ENCODE peak calls at places on chromosomes 3 and 15, in six cellular contexts. K is psoas muscle, F is HL-60, O is H9, S is progenitor cell of endocrine pancreas, E is AG04449. R is an unnamed sample.

GRCh38 chr15:53473435-53473834 is 286.0 kb downstream of the WDR72 start:
- DNase-seq in K (no peak), F (no peak), O (no peak), S (no peak), E (no peak), R (no peak)

GRCh38 chr15:101126618-101127502 is 125.0 kb downstream of the CHSY1 start:
- DNase-seq in K (no peak), F (no peak), O (no peak), S (no peak), E (peak), R (no peak)

GRCh38 chr3:174619244-174619643 is 239.9 kb upstream of the NAALADL2 start:
- DNase-seq in K (no peak), F (no peak), O (no peak), S (no peak), E (no peak), R (no peak)

GRCh38 chr15:62940359-62940754 is 102.2 kb upstream of the TPM1 start:
- DNase-seq in K (no peak), F (no peak), O (no peak), S (no peak), E (no peak), R (no peak)

GRCh38 chr3:30628931-30629590 is 22.7 kb downstream of the TGFBR2 start:
- DNase-seq in K (no peak), F (peak), O (no peak), S (no peak), E (no peak), R (no peak)

GRCh38 chr3:31673950-31674349 is 141.2 kb downstream of the STT3B start:
- DNase-seq in K (no peak), F (no peak), O (no peak), S (no peak), E (no peak), R (no peak)

GRCh38 chr3:57757642-57758297 is 1.7 kb downstream of the SLMAP start:
- DNase-seq in K (no peak), F (peak), O (no peak), S (peak), E (no peak), R (no peak)

GRCh38 chr15:62739082-62739481 is 303.5 kb upstream of the TPM1 start:
- DNase-seq in K (no peak), F (no peak), O (no peak), S (no peak), E (no peak), R (no peak)

GRCh38 chr3:169323580-169324453 is 339.7 kb downstream of the MECOM start:
- DNase-seq in K (no peak), F (no peak), O (no peak), S (no peak), E (no peak), R (no peak)

GRCh38 chr3:176376531-176376930 is 820.8 kb downstream of the TBL1XR1 start:
- DNase-seq in K (no peak), F (no peak), O (no peak), S (no peak), E (no peak), R (no peak)

GRCh38 chr3:189143321-189143720 is 28.4 kb upstream of the TPRG1 start:
- DNase-seq in K (no peak), F (no peak), O (no peak), S (no peak), E (no peak), R (no peak)

GRCh38 chr3:76362643-76363042 is 577.3 kb upstream of the ZNF717 start:
- DNase-seq in K (no peak), F (peak), O (no peak), S (no peak), E (no peak), R (no peak)

GRCh38 chr15:91369823-91370222 is 269.8 kb downstream of the SV2B start:
- DNase-seq in K (no peak), F (no peak), O (no peak), S (no peak), E (no peak), R (no peak)
- TF ChIP-seq CTCF in K (no peak), F (no peak), O (no peak), S (no peak), E (no peak), R (no peak)

DNA sequence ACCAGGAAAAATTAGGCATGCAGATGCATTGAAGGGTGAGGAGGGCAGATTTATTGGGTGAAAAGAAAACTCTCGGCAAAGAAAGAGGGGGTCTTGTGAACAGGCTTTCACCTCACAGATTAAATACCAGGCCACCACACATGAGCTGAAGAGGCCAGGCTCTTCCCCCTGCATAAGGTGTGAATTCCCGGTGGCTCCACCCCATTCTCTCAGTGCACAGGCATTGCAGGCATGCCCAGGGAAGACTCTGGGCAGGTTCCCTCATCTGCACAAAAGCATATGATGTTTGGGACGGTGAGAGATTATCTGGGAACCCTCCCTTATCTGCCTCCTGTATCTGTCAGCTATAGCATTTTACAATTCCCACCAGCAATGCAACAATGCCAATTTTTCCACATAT is 7.2 kb upstream of the SLC35G2 start:
- DNase-seq in K (no peak), F (no peak), O (peak), S (no peak), E (no peak), R (no peak)
- TF ChIP-seq CTCF in K (no peak), F (no peak), O (no peak), S (no peak), E (no peak), R (no peak)

DNA sequence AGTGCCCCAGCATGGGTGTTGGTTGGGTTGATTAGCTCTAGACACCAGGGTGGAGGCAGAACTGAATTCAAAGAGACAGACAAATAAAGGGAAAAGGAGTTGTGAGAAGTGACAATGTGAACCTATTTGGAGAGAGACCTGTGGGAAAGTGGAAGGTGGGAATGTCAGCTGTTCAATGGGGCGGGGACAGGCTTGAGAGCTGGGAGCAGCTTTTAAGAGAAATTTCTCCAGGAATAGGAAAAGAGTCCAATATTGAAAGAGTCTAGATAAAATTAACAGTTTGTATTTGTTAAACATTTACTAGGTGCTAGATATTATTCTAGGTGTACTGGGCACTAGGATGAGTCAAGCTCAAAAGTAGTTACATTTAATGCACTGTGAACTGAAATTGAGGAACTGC is 225.3 kb downstream of the GAP43 start:
- DNase-seq in K (no peak), F (no peak), O (no peak), S (no peak), E (no peak), R (no peak)
- TF ChIP-seq CTCF in K (no peak), F (no peak), O (no peak), S (no peak), E (no peak), R (no peak)

GRCh38 chr3:170869645-170870593 is at the start of gene RPL22L1:
- DNase-seq in K (peak), F (peak), O (peak), S (peak), E (peak), R (peak)
- TF ChIP-seq CTCF in K (no peak), F (no peak), O (no peak), S (peak), E (peak), R (no peak)

DNA sequence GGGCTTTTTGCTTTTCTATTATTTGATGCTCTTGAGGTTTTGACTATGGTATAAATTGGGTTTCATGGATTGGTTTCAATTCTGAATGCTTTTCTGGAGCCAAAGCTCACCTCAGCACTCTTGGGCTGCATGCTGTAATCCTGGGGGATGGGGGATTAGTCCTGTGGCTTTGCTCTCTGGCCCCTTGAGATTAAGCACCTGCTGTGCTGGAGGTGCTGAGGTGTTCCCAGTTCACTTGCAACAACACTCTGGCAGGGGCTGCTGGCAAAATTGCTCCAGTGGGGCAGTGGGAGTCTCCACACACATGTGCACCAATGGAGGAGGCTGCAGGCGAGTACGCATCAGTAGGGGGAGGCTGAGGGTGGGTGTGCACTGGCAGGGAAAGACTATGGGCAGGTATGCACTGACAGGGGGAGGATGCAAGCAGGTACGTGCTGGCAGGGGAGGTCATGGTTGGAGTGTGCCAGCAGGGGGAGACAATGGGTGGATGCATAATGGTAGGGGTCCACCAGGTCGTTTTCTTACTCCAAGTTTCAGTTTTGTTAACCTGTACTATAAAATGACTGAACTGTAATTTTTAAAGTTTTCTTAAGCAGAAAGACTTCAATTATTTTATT is 489.2 kb downstream of the FGF12 start:
- DNase-seq in K (no peak), F (no peak), O (peak), S (no peak), E (no peak), R (no peak)
- TF ChIP-seq CTCF in K (no peak), F (no peak), O (peak), S (peak), E (no peak), R (no peak)

GRCh38 chr15:95449229-95449628 is 881.3 kb upstream of the NR2F2 start:
- DNase-seq in K (no peak), F (no peak), O (no peak), S (no peak), E (no peak), R (no peak)
- TF ChIP-seq CTCF in K (no peak), F (no peak), O (no peak), S (no peak), E (no peak), R (no peak)

GRCh38 chr15:92333709-92334108 is 60.0 kb upstream of the ST8SIA2 start:
- DNase-seq in K (no peak), F (no peak), O (no peak), S (no peak), E (no peak), R (no peak)
- TF ChIP-seq CTCF in K (no peak), F (no peak), O (peak), S (no peak), E (no peak), R (no peak)

GRCh38 chr3:192570315-192570714 is 157.0 kb downstream of the FGF12 start:
- DNase-seq in K (no peak), F (no peak), O (no peak), S (no peak), E (no peak), R (no peak)

GRCh38 chr3:192570757-192571156 is 156.6 kb downstream of the FGF12 start:
- DNase-seq in K (no peak), F (no peak), O (no peak), S (no peak), E (no peak), R (no peak)

GRCh38 chr3:192564611-192565010 is 162.7 kb downstream of the FGF12 start:
- DNase-seq in K (no peak), F (no peak), O (no peak), S (no peak), E (peak), R (no peak)

GRCh38 chr3:192563417-192563816 is 163.9 kb downstream of the FGF12 start:
- DNase-seq in K (no peak), F (no peak), O (no peak), S (no peak), E (no peak), R (no peak)

GRCh38 chr3:192566706-192567290 is 160.5 kb downstream of the FGF12 start:
- DNase-seq in K (peak), F (peak), O (peak), S (peak), E (peak), R (peak)
- TF ChIP-seq CTCF in K (peak), F (peak), O (peak), S (peak), E (peak), R (peak)

GRCh38 chr3:98744283-98744682 is 18.9 kb upstream of the ST3GAL6 start:
- DNase-seq in K (no peak), F (no peak), O (no peak), S (no peak), E (no peak), R (no peak)

GRCh38 chr3:98737301-98737700 is 25.8 kb upstream of the ST3GAL6 start:
- DNase-seq in K (no peak), F (no peak), O (no peak), S (no peak), E (no peak), R (no peak)

GRCh38 chr3:98743071-98743470 is 20.1 kb upstream of the ST3GAL6 start:
- DNase-seq in K (peak), F (no peak), O (no peak), S (no peak), E (no peak), R (no peak)

GRCh38 chr3:98741121-98741716 is 21.9 kb upstream of the ST3GAL6 start:
- DNase-seq in K (no peak), F (no peak), O (no peak), S (no peak), E (no peak), R (no peak)

DNA sequence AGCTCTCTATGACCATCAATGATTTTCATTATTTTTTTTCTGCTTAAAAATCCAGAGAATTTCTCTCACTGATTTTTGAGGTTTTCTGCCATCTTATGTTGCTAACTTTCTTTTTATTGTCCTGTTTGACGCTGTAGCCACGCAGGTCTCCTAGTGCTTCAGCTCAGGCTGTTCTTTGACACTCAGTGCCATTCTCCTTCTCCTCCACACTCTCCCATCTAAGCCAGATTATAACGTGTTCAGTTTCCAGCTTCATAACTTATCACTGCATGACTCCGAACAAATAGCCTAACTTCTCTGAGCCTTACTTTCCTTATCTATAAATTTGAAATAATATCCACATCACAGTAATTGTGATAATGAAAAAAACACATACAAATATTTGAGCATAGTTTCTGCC is 22.8 kb upstream of the ST3GAL6 start:
- DNase-seq in K (no peak), F (no peak), O (no peak), S (no peak), E (no peak), R (no peak)
- TF ChIP-seq CTCF in K (no peak), F (no peak), O (no peak), S (no peak), E (no peak), R (no peak)

GRCh38 chr15:40893733-40894688 is at the start of gene VPS18:
- DNase-seq in K (peak), F (peak), O (peak), S (peak), E (peak), R (peak)

GRCh38 chr15:40894689-40895308 is 549 bp downstream of the VPS18 start:
- DNase-seq in K (peak), F (peak), O (peak), S (peak), E (no peak), R (no peak)

GRCh38 chr15:40892449-40893012 is 1.7 kb upstream of the VPS18 start:
- DNase-seq in K (no peak), F (no peak), O (no peak), S (no peak), E (no peak), R (no peak)

GRCh38 chr15:40893019-40893723 is 1.1 kb upstream of the VPS18 start:
- DNase-seq in K (no peak), F (peak), O (peak), S (no peak), E (no peak), R (no peak)

GRCh38 chr15:40891810-40892448 is 2.3 kb upstream of the VPS18 start:
- DNase-seq in K (no peak), F (peak), O (peak), S (no peak), E (no peak), R (no peak)
- TF ChIP-seq CTCF in K (peak), F (peak), O (peak), S (peak), E (peak), R (peak)